ENCODE peak calls at places on chromosomes 6 and 20, in nine cellular contexts. One of them, this sample, is unnamed.

GRCh38 chr6:154605207-154605877 is 94.9 kb upstream of the CNKSR3 start:
- DNase-seq in esophagus muscularis mucosa: no peak
- DNase-seq in cardiac fibroblast: no peak
- DNase-seq in A673: peak
- DNase-seq in stomach: no peak
- DNase-seq in GM23338: no peak
- DNase-seq in BJ: no peak
- DNase-seq in CD8-positive, alpha-beta T cell: no peak
- DNase-seq in testis: no peak
- DNase-seq in this sample: no peak

GRCh38 chr6:43926644-43927524 is 156.9 kb downstream of the VEGFA start:
- DNase-seq in esophagus muscularis mucosa: no peak
- DNase-seq in cardiac fibroblast: peak
- DNase-seq in A673: peak
- DNase-seq in stomach: peak
- DNase-seq in GM23338: peak
- DNase-seq in BJ: peak
- DNase-seq in CD8-positive, alpha-beta T cell: no peak
- DNase-seq in testis: no peak
- DNase-seq in this sample: peak

GRCh38 chr6:53792016-53792415 is 2.8 kb upstream of the LRRC1 start:
- DNase-seq in esophagus muscularis mucosa: no peak
- DNase-seq in cardiac fibroblast: peak
- DNase-seq in A673: no peak
- DNase-seq in stomach: no peak
- DNase-seq in GM23338: no peak
- DNase-seq in BJ: no peak
- DNase-seq in CD8-positive, alpha-beta T cell: no peak
- DNase-seq in testis: no peak
- DNase-seq in this sample: no peak

GRCh38 chr6:38271081-38271480 is 368.6 kb downstream of the BTBD9 start:
- DNase-seq in esophagus muscularis mucosa: no peak
- DNase-seq in cardiac fibroblast: peak
- DNase-seq in A673: no peak
- DNase-seq in stomach: no peak
- DNase-seq in GM23338: no peak
- DNase-seq in BJ: no peak
- DNase-seq in CD8-positive, alpha-beta T cell: no peak
- DNase-seq in testis: no peak
- DNase-seq in this sample: no peak

GRCh38 chr6:14000901-14001300 is 76.1 kb downstream of the RNF182 start:
- DNase-seq in esophagus muscularis mucosa: no peak
- DNase-seq in cardiac fibroblast: peak
- DNase-seq in A673: peak
- DNase-seq in stomach: no peak
- DNase-seq in GM23338: no peak
- DNase-seq in BJ: no peak
- DNase-seq in CD8-positive, alpha-beta T cell: no peak
- DNase-seq in testis: no peak
- DNase-seq in this sample: peak

GRCh38 chr6:2179950-2180349 is 65.5 kb downstream of the GMDS start:
- DNase-seq in esophagus muscularis mucosa: no peak
- DNase-seq in cardiac fibroblast: peak
- DNase-seq in A673: no peak
- DNase-seq in stomach: no peak
- DNase-seq in GM23338: no peak
- DNase-seq in BJ: no peak
- DNase-seq in CD8-positive, alpha-beta T cell: no peak
- DNase-seq in testis: no peak
- DNase-seq in this sample: peak

GRCh38 chr6:107337342-107337741 is 122.0 kb downstream of the PDSS2 start:
- DNase-seq in esophagus muscularis mucosa: no peak
- DNase-seq in cardiac fibroblast: no peak
- DNase-seq in A673: no peak
- DNase-seq in stomach: no peak
- DNase-seq in GM23338: no peak
- DNase-seq in BJ: no peak
- DNase-seq in CD8-positive, alpha-beta T cell: no peak
- DNase-seq in testis: no peak
- DNase-seq in this sample: no peak

GRCh38 chr6:113315879-113316278 is 541.3 kb upstream of the MARCKS start:
- DNase-seq in esophagus muscularis mucosa: no peak
- DNase-seq in cardiac fibroblast: peak
- DNase-seq in A673: no peak
- DNase-seq in stomach: no peak
- DNase-seq in GM23338: no peak
- DNase-seq in BJ: no peak
- DNase-seq in CD8-positive, alpha-beta T cell: no peak
- DNase-seq in testis: no peak
- DNase-seq in this sample: peak

GRCh38 chr6:40538556-40538955 is 48.6 kb downstream of the LRFN2 start:
- DNase-seq in esophagus muscularis mucosa: no peak
- DNase-seq in cardiac fibroblast: no peak
- DNase-seq in A673: no peak
- DNase-seq in stomach: no peak
- DNase-seq in GM23338: no peak
- DNase-seq in BJ: no peak
- DNase-seq in CD8-positive, alpha-beta T cell: no peak
- DNase-seq in testis: no peak
- DNase-seq in this sample: no peak

GRCh38 chr20:44038681-44039123 is 124.0 kb downstream of the TOX2 start:
- DNase-seq in esophagus muscularis mucosa: peak
- DNase-seq in cardiac fibroblast: no peak
- DNase-seq in A673: no peak
- DNase-seq in stomach: peak
- DNase-seq in GM23338: no peak
- DNase-seq in BJ: no peak
- DNase-seq in CD8-positive, alpha-beta T cell: no peak
- DNase-seq in testis: no peak
- DNase-seq in this sample: no peak

GRCh38 chr6:149314325-149314724 is 3.2 kb upstream of the TAB2 start:
- DNase-seq in esophagus muscularis mucosa: no peak
- DNase-seq in cardiac fibroblast: no peak
- DNase-seq in A673: no peak
- DNase-seq in stomach: no peak
- DNase-seq in GM23338: no peak
- DNase-seq in BJ: no peak
- DNase-seq in CD8-positive, alpha-beta T cell: no peak
- DNase-seq in testis: no peak
- DNase-seq in this sample: no peak

GRCh38 chr6:113971786-113972185 is 838 bp upstream of the HDAC2 start:
- DNase-seq in esophagus muscularis mucosa: no peak
- DNase-seq in cardiac fibroblast: peak
- DNase-seq in A673: peak
- DNase-seq in stomach: no peak
- DNase-seq in GM23338: no peak
- DNase-seq in BJ: no peak
- DNase-seq in CD8-positive, alpha-beta T cell: no peak
- DNase-seq in testis: peak
- DNase-seq in this sample: peak

GRCh38 chr6:13653296-13653695 is 38.2 kb downstream of the NOL7 start:
- DNase-seq in esophagus muscularis mucosa: no peak
- DNase-seq in cardiac fibroblast: peak
- DNase-seq in A673: no peak
- DNase-seq in stomach: no peak
- DNase-seq in GM23338: no peak
- DNase-seq in BJ: no peak
- DNase-seq in CD8-positive, alpha-beta T cell: no peak
- DNase-seq in testis: no peak
- DNase-seq in this sample: peak

GRCh38 chr6:133108377-133108776 is 132.8 kb upstream of the EYA4 start:
- DNase-seq in esophagus muscularis mucosa: no peak
- DNase-seq in cardiac fibroblast: no peak
- DNase-seq in A673: peak
- DNase-seq in stomach: no peak
- DNase-seq in GM23338: no peak
- DNase-seq in BJ: no peak
- DNase-seq in CD8-positive, alpha-beta T cell: no peak
- DNase-seq in testis: no peak
- DNase-seq in this sample: peak

GRCh38 chr20:33812673-33813462 is 1.7 kb downstream of the CHMP4B start:
- DNase-seq in esophagus muscularis mucosa: no peak
- DNase-seq in cardiac fibroblast: peak
- DNase-seq in A673: peak
- DNase-seq in stomach: no peak
- DNase-seq in GM23338: peak
- DNase-seq in BJ: no peak
- DNase-seq in CD8-positive, alpha-beta T cell: no peak
- DNase-seq in testis: no peak
- DNase-seq in this sample: no peak

GRCh38 chr6:38164131-38164481 is 344.6 kb downstream of the ZFAND3 start:
- DNase-seq in esophagus muscularis mucosa: no peak
- DNase-seq in cardiac fibroblast: no peak
- DNase-seq in A673: no peak
- DNase-seq in stomach: no peak
- DNase-seq in GM23338: no peak
- DNase-seq in BJ: no peak
- DNase-seq in CD8-positive, alpha-beta T cell: no peak
- DNase-seq in testis: no peak
- DNase-seq in this sample: no peak

GRCh38 chr6:108622601-108623335 is 62.1 kb downstream of the FOXO3 start:
- DNase-seq in esophagus muscularis mucosa: no peak
- DNase-seq in cardiac fibroblast: peak
- DNase-seq in A673: no peak
- DNase-seq in stomach: no peak
- DNase-seq in GM23338: no peak
- DNase-seq in BJ: peak
- DNase-seq in CD8-positive, alpha-beta T cell: no peak
- DNase-seq in testis: no peak
- DNase-seq in this sample: peak
- TF ChIP-seq CTCF in esophagus muscularis mucosa: no peak
- TF ChIP-seq CTCF in cardiac fibroblast: no peak
- TF ChIP-seq CTCF in A673: no peak
- TF ChIP-seq CTCF in stomach: no peak
- TF ChIP-seq CTCF in GM23338: no peak
- TF ChIP-seq CTCF in BJ: peak
- TF ChIP-seq CTCF in CD8-positive, alpha-beta T cell: no peak
- TF ChIP-seq CTCF in testis: no peak
- TF ChIP-seq CTCF in this sample: peak

GRCh38 chr20:2086177-2086979 is 15.2 kb upstream of the STK35 start:
- DNase-seq in esophagus muscularis mucosa: no peak
- DNase-seq in cardiac fibroblast: no peak
- DNase-seq in A673: no peak
- DNase-seq in stomach: no peak
- DNase-seq in GM23338: no peak
- DNase-seq in BJ: no peak
- DNase-seq in CD8-positive, alpha-beta T cell: no peak
- DNase-seq in testis: no peak
- DNase-seq in this sample: no peak
- H3K4me3 ChIP-seq in esophagus muscularis mucosa: no peak
- H3K4me3 ChIP-seq in cardiac fibroblast: no peak
- H3K4me3 ChIP-seq in A673: no peak
- H3K4me3 ChIP-seq in stomach: no peak
- H3K4me3 ChIP-seq in GM23338: no peak
- H3K4me3 ChIP-seq in BJ: no peak
- H3K4me3 ChIP-seq in CD8-positive, alpha-beta T cell: no peak
- H3K4me3 ChIP-seq in testis: no peak
- H3K4me3 ChIP-seq in this sample: no peak

DNA sequence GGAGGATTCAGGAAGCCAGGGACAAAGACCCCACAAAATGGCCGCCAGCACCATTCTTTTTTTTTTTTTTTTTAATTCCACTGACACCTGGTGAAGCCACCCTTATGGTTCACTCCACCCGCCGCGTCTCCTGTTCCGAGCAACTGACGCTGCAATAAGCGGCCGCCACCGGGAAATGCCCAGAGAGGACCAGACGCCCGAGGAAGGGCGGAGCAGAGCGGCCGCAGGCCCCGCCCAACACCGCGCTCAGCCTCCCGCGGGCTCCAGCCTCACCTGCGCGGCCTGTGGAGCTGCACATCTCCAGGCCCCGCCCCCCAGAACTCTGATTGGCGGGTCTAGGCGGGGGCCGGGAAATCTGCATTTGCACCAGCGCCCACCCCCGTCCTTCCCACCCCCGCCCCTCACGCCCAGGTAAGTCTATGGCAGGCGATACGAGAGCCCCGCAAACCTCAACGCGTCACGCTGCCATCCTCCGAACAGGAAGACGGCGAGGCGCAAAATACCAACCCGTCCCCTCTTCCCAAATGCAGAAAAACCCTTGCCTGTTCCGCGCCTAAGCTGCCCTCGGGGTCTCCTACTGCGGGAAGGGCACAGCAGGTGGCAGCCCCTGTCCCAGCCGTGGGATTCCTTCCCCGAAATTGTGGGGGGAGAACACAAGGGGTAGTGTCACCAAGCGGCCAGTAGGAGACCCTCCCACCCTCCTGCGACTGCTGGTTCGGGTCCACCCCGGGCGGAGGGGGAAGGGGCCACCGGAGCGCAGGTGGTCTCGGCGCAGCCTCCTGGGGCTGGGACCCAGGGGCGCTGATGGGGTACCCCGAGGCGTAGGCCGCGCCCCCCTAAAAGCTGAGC is 948 bp downstream of the ATP9A start:
- DNase-seq in esophagus muscularis mucosa: no peak
- DNase-seq in cardiac fibroblast: no peak
- DNase-seq in A673: peak
- DNase-seq in stomach: peak
- DNase-seq in GM23338: peak
- DNase-seq in BJ: no peak
- DNase-seq in CD8-positive, alpha-beta T cell: peak
- DNase-seq in testis: peak
- DNase-seq in this sample: peak
- TF ChIP-seq CTCF in esophagus muscularis mucosa: no peak
- TF ChIP-seq CTCF in cardiac fibroblast: peak
- TF ChIP-seq CTCF in A673: peak
- TF ChIP-seq CTCF in stomach: no peak
- TF ChIP-seq CTCF in GM23338: peak
- TF ChIP-seq CTCF in BJ: peak
- TF ChIP-seq CTCF in CD8-positive, alpha-beta T cell: no peak
- TF ChIP-seq CTCF in testis: no peak
- TF ChIP-seq CTCF in this sample: peak

GRCh38 chr6:148240463-148240845 is 102.2 kb upstream of the SASH1 start:
- DNase-seq in esophagus muscularis mucosa: peak
- DNase-seq in cardiac fibroblast: peak
- DNase-seq in A673: no peak
- DNase-seq in stomach: no peak
- DNase-seq in GM23338: no peak
- DNase-seq in BJ: peak
- DNase-seq in CD8-positive, alpha-beta T cell: no peak
- DNase-seq in testis: no peak
- DNase-seq in this sample: peak

GRCh38 chr6:148239215-148239614 is 103.4 kb upstream of the SASH1 start:
- DNase-seq in esophagus muscularis mucosa: peak
- DNase-seq in cardiac fibroblast: no peak
- DNase-seq in A673: no peak
- DNase-seq in stomach: peak
- DNase-seq in GM23338: no peak
- DNase-seq in BJ: no peak
- DNase-seq in CD8-positive, alpha-beta T cell: no peak
- DNase-seq in testis: no peak
- DNase-seq in this sample: no peak

GRCh38 chr6:148242180-148242579 is 100.5 kb upstream of the SASH1 start:
- DNase-seq in esophagus muscularis mucosa: peak
- DNase-seq in cardiac fibroblast: no peak
- DNase-seq in A673: no peak
- DNase-seq in stomach: no peak
- DNase-seq in GM23338: no peak
- DNase-seq in BJ: peak
- DNase-seq in CD8-positive, alpha-beta T cell: no peak
- DNase-seq in testis: peak
- DNase-seq in this sample: no peak

GRCh38 chr6:148239777-148240462 is 102.7 kb upstream of the SASH1 start:
- DNase-seq in esophagus muscularis mucosa: peak
- DNase-seq in cardiac fibroblast: peak
- DNase-seq in A673: no peak
- DNase-seq in stomach: no peak
- DNase-seq in GM23338: no peak
- DNase-seq in BJ: no peak
- DNase-seq in CD8-positive, alpha-beta T cell: no peak
- DNase-seq in testis: no peak
- DNase-seq in this sample: peak

GRCh38 chr6:148240866-148241477 is 101.7 kb upstream of the SASH1 start:
- DNase-seq in esophagus muscularis mucosa: peak
- DNase-seq in cardiac fibroblast: peak
- DNase-seq in A673: no peak
- DNase-seq in stomach: no peak
- DNase-seq in GM23338: no peak
- DNase-seq in BJ: peak
- DNase-seq in CD8-positive, alpha-beta T cell: no peak
- DNase-seq in testis: no peak
- DNase-seq in this sample: peak
- H3K4me3 ChIP-seq in esophagus muscularis mucosa: no peak
- H3K4me3 ChIP-seq in cardiac fibroblast: no peak
- H3K4me3 ChIP-seq in A673: no peak
- H3K4me3 ChIP-seq in stomach: no peak
- H3K4me3 ChIP-seq in GM23338: no peak
- H3K4me3 ChIP-seq in BJ: no peak
- H3K4me3 ChIP-seq in CD8-positive, alpha-beta T cell: no peak
- H3K4me3 ChIP-seq in testis: no peak
- H3K4me3 ChIP-seq in this sample: no peak